ENCODE peak calls at places on chromosomes 11 and 22, in four cellular contexts. K, W, P and Y are unnamed samples.
A peak's percentile ranks its signal among the peaks of the same experiment; 100 is the strongest.

GRCh38 chr22:48896766-48897637 is 930.7 kb downstream of the BRD1 start:
- DNase-seq in W (no peak), P (no peak), K (no peak), Y (no peak)

GRCh38 chr22:17769716-17770082 is 4.6 kb downstream of the BID start:
- DNase-seq in P (no peak), W (no peak), K (no peak), Y (no peak)

GRCh38 chr11:1884123-1884415 is 7.6 kb downstream of the PRR33 start:
- DNase-seq in P (no peak), W (no peak), K (no peak), Y (no peak)

GRCh38 chr11:21105196-21105917 is 436.0 kb downstream of the NELL1 start:
- DNase-seq in W (no peak), P (no peak), K (no peak), Y (no peak)

GRCh38 chr11:8638300-8638699 is 44.2 kb downstream of the TRIM66 start:
- DNase-seq in P (peak; percentile 64), W (no peak), K (no peak), Y (no peak)

GRCh38 chr22:24105018-24105360 is 76.3 kb upstream of the SUSD2 start:
- DNase-seq in W (no peak), P (peak; percentile 34), K (no peak), Y (no peak)

GRCh38 chr11:280762-281485 is 2.7 kb downstream of the NLRP6 start:
- DNase-seq in K (no peak), P (no peak), W (no peak), Y (no peak)

GRCh38 chr22:36724836-36725235 is 21.3 kb upstream of the CACNG2 start:
- DNase-seq in P (no peak), W (no peak), K (no peak), Y (no peak)

GRCh38 chr11:116376547-116376946 is 396.2 kb downstream of the BUD13 start:
- DNase-seq in W (no peak), K (no peak), P (no peak), Y (no peak)

GRCh38 chr11:117146521-117146920 is 2.4 kb downstream of the PAFAH1B2 start:
- DNase-seq in P (peak; percentile 67), K (no peak), W (no peak), Y (no peak)

GRCh38 chr11:16186680-16187079 is 169.7 kb downstream of the SOX6 start:
- DNase-seq in P (no peak), W (no peak), K (no peak), Y (no peak)

GRCh38 chr11:126310229-126310991 is 6.5 kb downstream of the DCPS start:
- DNase-seq in K (peak; percentile 15), W (no peak), P (peak; percentile 80), Y (peak; percentile 42)

GRCh38 chr11:134614141-134614540 is 202.1 kb upstream of the B3GAT1 start:
- DNase-seq in K (no peak), W (no peak), P (no peak), Y (no peak)

GRCh38 chr22:47111626-47112373 is 349.4 kb downstream of the TBC1D22A start:
- DNase-seq in W (no peak), K (no peak), P (no peak), Y (no peak)

GRCh38 chr11:84261707-84262106 is 975.5 kb upstream of the CCDC90B start:
- DNase-seq in W (no peak), P (peak; percentile 19), K (no peak), Y (no peak)

GRCh38 chr11:39786281-39786680 is 1673.2 kb downstream of the LRRC4C start:
- DNase-seq in W (no peak), P (no peak), K (no peak), Y (no peak)

GRCh38 chr22:49303781-49304461 is 523.8 kb downstream of the BRD1 start:
- DNase-seq in K (no peak), W (no peak), P (no peak), Y (no peak)

GRCh38 chr22:50531546-50532352 is 1.9 kb upstream of the TYMP start:
- DNase-seq in P (peak; percentile 63), K (no peak), W (no peak), Y (no peak)

GRCh38 chr11:16337421-16338213 is 18.7 kb downstream of the SOX6 start:
- DNase-seq in W (no peak), P (no peak), K (no peak), Y (no peak)

GRCh38 chr11:57633394-57634058 is 16.2 kb downstream of the YPEL4 start:
- DNase-seq in K (no peak), W (no peak), P (no peak), Y (no peak)

GRCh38 chr11:72735495-72736027 is 16.6 kb downstream of the ARAP1 start:
- DNase-seq in K (no peak), W (no peak), P (peak; percentile 67), Y (peak; percentile 40)

GRCh38 chr22:36253523-36254490 is 874 bp downstream of the APOL1 start:
- DNase-seq in K (no peak), W (no peak), P (peak; percentile 47), Y (no peak)

GRCh38 chr11:34823639-34824038 is 92.5 kb downstream of the APIP start:
- DNase-seq in P (no peak), K (no peak), W (no peak), Y (no peak)

GRCh38 chr11:96050435-96051182 is 126.7 kb upstream of the MTMR2 start:
- DNase-seq in P (peak; percentile 60), W (no peak), K (no peak), Y (no peak)

GRCh38 chr11:65476632-65477270 is 22.1 kb upstream of the MALAT1 start:
- DNase-seq in W (no peak), P (no peak), K (no peak), Y (no peak)

GRCh38 chr11:110798231-110798630 is 86.0 kb upstream of the ARHGAP20 start:
- DNase-seq in W (no peak), P (no peak), K (no peak), Y (no peak)